ENCODE peak calls at places on chromosomes 11 and 22, in seven cellular contexts. N is fibroblast of villous mesenchyme; C is stimulated activated CD4-positive, alpha-beta T cell treated with anti-CD3 and anti-CD28 coated beads, Interleukin-2, amount 100 ng/mL, for 48 hours; M is adrenal gland; R is A549; H is cardiac fibroblast; L is AG04450. X is an unnamed sample.
A peak's percentile ranks its signal among the peaks of the same experiment; 100 is the strongest.

GRCh38 chr11:113384551-113384950 is 3.0 kb upstream of the ANKK1 start:
- DNase-seq in N (peak; percentile 94), C (no peak), M (no peak), R (no peak), H (peak; percentile 90), L (peak; percentile 86), X (peak; percentile 26)

GRCh38 chr11:64459016-64459415 is 100.1 kb downstream of the RPS6KA4 start:
- DNase-seq in N (no peak), C (no peak), M (no peak), R (no peak), H (no peak), L (no peak), X (no peak)

GRCh38 chr11:125960771-125961170 is 14.9 kb downstream of the VSIG10L2 start:
- DNase-seq in N (no peak), C (no peak), M (no peak), R (no peak), H (no peak), L (no peak), X (no peak)

GRCh38 chr22:25130462-25130861 is 69.2 kb upstream of the CRYBB3 start:
- DNase-seq in N (no peak), C (no peak), M (no peak), R (no peak), H (no peak), L (no peak), X (no peak)

GRCh38 chr11:72048718-72049460 is 31.5 kb downstream of the NUMA1 start:
- DNase-seq in N (no peak), C (no peak), M (peak; percentile 82), R (no peak), H (peak; percentile 33), L (no peak), X (no peak)

GRCh38 chr22:39532215-39533071 is at the start of gene RPS19BP1:
- DNase-seq in N (peak; percentile 99), C (peak; percentile 97), M (peak; percentile 100), R (peak; percentile 85), H (peak; percentile 100), L (peak; percentile 98), X (peak; percentile 100)

GRCh38 chr11:43852057-43852636 is 28.5 kb upstream of the ALKBH3 start:
- DNase-seq in N (peak; percentile 83), C (peak; percentile 46), M (peak; percentile 90), R (peak; percentile 75), H (peak; percentile 88), L (peak; percentile 79), X (peak; percentile 67)

GRCh38 chr11:28903716-28904115 is 795.5 kb downstream of the METTL15 start:
- DNase-seq in N (peak; percentile 8), C (no peak), M (no peak), R (no peak), H (peak; percentile 38), L (no peak), X (no peak)

GRCh38 chr11:17489729-17490128 is 13.1 kb upstream of the ABCC8 start:
- DNase-seq in N (no peak), C (no peak), M (no peak), R (no peak), H (no peak), L (no peak), X (no peak)

GRCh38 chr11:117230286-117230961 is 1.4 kb downstream of the PCSK7 start:
- DNase-seq in N (no peak), C (peak; percentile 46), M (peak; percentile 46), R (no peak), H (no peak), L (no peak), X (no peak)

GRCh38 chr11:892106-892505 is 18.5 kb downstream of the CHID1 start:
- DNase-seq in N (no peak), C (no peak), M (no peak), R (no peak), H (no peak), L (no peak), X (no peak)

GRCh38 chr22:45096256-45096907 is 67.3 kb upstream of the NUP50 start:
- DNase-seq in N (peak; percentile 66), C (peak; percentile 52), M (peak; percentile 86), R (peak; percentile 64), H (peak; percentile 65), L (no peak), X (peak; percentile 76)

GRCh38 chr11:19394525-19395016 is 153.8 kb upstream of the E2F8 start:
- DNase-seq in N (peak; percentile 57), C (no peak), M (no peak), R (no peak), H (no peak), L (no peak), X (no peak)

GRCh38 chr22:38754247-38755154 is 1.3 kb downstream of the SUN2 start:
- DNase-seq in N (peak; percentile 44), C (no peak), M (peak; percentile 86), R (no peak), H (peak; percentile 84), L (peak; percentile 16), X (peak; percentile 76)

GRCh38 chr11:125833016-125833415 is at the start of gene PATE4:
- DNase-seq in N (no peak), C (no peak), M (no peak), R (no peak), H (no peak), L (no peak), X (no peak)

GRCh38 chr11:11569936-11570491 is 51.8 kb downstream of the GALNT18 start:
- DNase-seq in N (peak; percentile 3), C (no peak), M (peak; percentile 66), R (no peak), H (peak; percentile 27), L (no peak), X (no peak)

GRCh38 chr22:50420581-50420980 is 54.3 kb downstream of the SBF1 start:
- DNase-seq in N (no peak), C (no peak), M (no peak), R (no peak), H (no peak), L (no peak), X (no peak)

GRCh38 chr11:74533421-74533820 is 39.9 kb upstream of the LIPT2 start:
- DNase-seq in N (no peak), C (no peak), M (no peak), R (no peak), H (no peak), L (no peak), X (no peak)

GRCh38 chr11:35887737-35888136 is 56.1 kb upstream of the LDLRAD3 start:
- DNase-seq in N (no peak), C (no peak), M (no peak), R (no peak), H (no peak), L (no peak), X (no peak)

GRCh38 chr11:1081601-1082311 is 7.1 kb downstream of the MUC2 start:
- DNase-seq in N (no peak), C (no peak), M (no peak), R (no peak), H (no peak), L (no peak), X (no peak)

GRCh38 chr22:46269564-46269963 is 1.8 kb downstream of the TTC38 start:
- DNase-seq in N (no peak), C (no peak), M (no peak), R (no peak), H (no peak), L (no peak), X (no peak)

GRCh38 chr11:65478411-65479183 is 20.2 kb upstream of the MALAT1 start:
- DNase-seq in N (peak; percentile 71), C (no peak), M (peak; percentile 83), R (no peak), H (peak; percentile 87), L (no peak), X (no peak)

GRCh38 chr11:46331653-46331984 is 15.6 kb upstream of the DGKZ start:
- DNase-seq in N (no peak), C (no peak), M (no peak), R (no peak), H (no peak), L (no peak), X (no peak)

GRCh38 chr22:37546436-37547248 is 13.6 kb upstream of the CDC42EP1 start:
- DNase-seq in N (peak; percentile 97), C (no peak), M (peak; percentile 94), R (no peak), H (peak; percentile 98), L (no peak), X (peak; percentile 85)

GRCh38 chr11:91394073-91394717 is 830.4 kb upstream of the FAT3 start:
- DNase-seq in N (no peak), C (no peak), M (no peak), R (no peak), H (no peak), L (no peak), X (no peak)

GRCh38 chr22:20112623-20113511 is 3.0 kb upstream of the RANBP1 start:
- DNase-seq in N (no peak), C (no peak), M (no peak), R (no peak), H (no peak), L (no peak), X (no peak)

GRCh38 chr11:27287205-27287604 is 75.8 kb downstream of the CCDC34 start:
- DNase-seq in N (no peak), C (no peak), M (no peak), R (no peak), H (no peak), L (no peak), X (no peak)

GRCh38 chr11:18526521-18527296 is at the start of gene TSG101:
- DNase-seq in N (peak; percentile 96), C (peak; percentile 91), M (peak; percentile 97), R (peak; percentile 93), H (peak; percentile 94), L (peak; percentile 82), X (peak; percentile 96)

GRCh38 chr11:126793596-126793995 is 207.0 kb downstream of the KIRREL3 start:
- DNase-seq in N (no peak), C (no peak), M (no peak), R (no peak), H (peak; percentile 24), L (no peak), X (no peak)

GRCh38 chr11:83070044-83070877 is 1.4 kb downstream of the RAB30 start:
- DNase-seq in N (peak; percentile 84), C (no peak), M (peak; percentile 70), R (no peak), H (peak; percentile 80), L (no peak), X (peak; percentile 40)

GRCh38 chr11:17952487-17952886 is 60.4 kb downstream of the SERGEF start:
- DNase-seq in N (no peak), C (no peak), M (no peak), R (no peak), H (no peak), L (no peak), X (no peak)

GRCh38 chr11:88979641-88980040 is 86.1 kb downstream of the GRM5 start:
- DNase-seq in N (no peak), C (no peak), M (no peak), R (no peak), H (no peak), L (peak; percentile 51), X (no peak)

GRCh38 chr22:41925783-41926460 is 684 bp downstream of the TNFRSF13C start:
- DNase-seq in N (peak; percentile 55), C (peak; percentile 78), M (peak; percentile 85), R (no peak), H (peak; percentile 51), L (no peak), X (peak; percentile 83)

GRCh38 chr11:95505927-95506426 is 275.0 kb upstream of the SESN3 start:
- DNase-seq in N (peak; percentile 85), C (no peak), M (no peak), R (no peak), H (peak; percentile 76), L (no peak), X (no peak)

GRCh38 chr11:69144719-69145365 is 10.9 kb upstream of the SMIM38 start:
- DNase-seq in N (peak; percentile 35), C (no peak), M (no peak), R (no peak), H (peak; percentile 13), L (peak; percentile 56), X (no peak)

GRCh38 chr11:117313103-117313502 is 3.0 kb downstream of the BACE1 start:
- DNase-seq in N (no peak), C (no peak), M (no peak), R (no peak), H (no peak), L (no peak), X (no peak)

GRCh38 chr22:44076825-44077224 is 52.7 kb downstream of the PARVB start:
- DNase-seq in N (no peak), C (no peak), M (no peak), R (no peak), H (no peak), L (no peak), X (no peak)

GRCh38 chr11:122751298-122752070 is 86.8 kb upstream of the CRTAM start:
- DNase-seq in N (no peak), C (no peak), M (no peak), R (no peak), H (no peak), L (no peak), X (no peak)

X was measured in H9.